ENCODE peak calls at places on chromosomes 7 and 10, in four cellular contexts. U, X, S and I are unnamed samples.

GRCh38 chr7:16399265-16399801 is 22.0 kb downstream of the CRPPA start:
- DNase-seq in U (no peak), X (no peak), S (no peak), I (no peak)

GRCh38 chr10:78520737-78521430 is 487.2 kb downstream of the RPS24 start:
- DNase-seq in U (peak; percentile 16), X (peak; percentile 25), S (no peak), I (no peak)

GRCh38 chr10:49512121-49512809 is 26.7 kb downstream of the ERCC6 start:
- DNase-seq in U (peak; percentile 51), X (peak; percentile 35), S (no peak), I (no peak)

GRCh38 chr10:75469018-75469616 is 37.7 kb downstream of the LRMDA start:
- DNase-seq in U (no peak), X (peak; percentile 90), S (no peak), I (no peak)

GRCh38 chr7:30800785-30801252 is 29.6 kb downstream of the MINDY4 start:
- DNase-seq in U (peak; percentile 68), X (peak; percentile 50), S (peak; percentile 21), I (peak; percentile 47)

GRCh38 chr7:4791101-4791737 is 15.8 kb downstream of the AP5Z1 start:
- DNase-seq in U (no peak), X (no peak), S (no peak), I (no peak)

GRCh38 chr10:94546058-94546595 is 539 bp downstream of the HELLS start:
- DNase-seq in U (peak; percentile 30), X (peak; percentile 27), S (no peak), I (no peak)

GRCh38 chr7:81600608-81601007 is 169.2 kb downstream of the HGF start:
- DNase-seq in U (no peak), X (no peak), S (no peak), I (no peak)

GRCh38 chr10:52566471-52567246 is 205.9 kb downstream of the MBL2 start:
- DNase-seq in U (no peak), X (no peak), S (no peak), I (no peak)

GRCh38 chr10:97608991-97609561 is 19.6 kb downstream of the C10orf62 start:
- DNase-seq in U (no peak), X (no peak), S (no peak), I (no peak)

GRCh38 chr7:14598978-14599377 is 303.6 kb downstream of the DGKB start:
- DNase-seq in U (no peak), X (no peak), S (no peak), I (no peak)

GRCh38 chr10:94363251-94363565 is 469 bp upstream of the NOC3L start:
- DNase-seq in U (no peak), X (no peak), S (no peak), I (no peak)

GRCh38 chr7:74275401-74275881 is 13.8 kb upstream of the CLIP2 start:
- DNase-seq in U (peak; percentile 51), X (peak; percentile 30), S (no peak), I (no peak)

GRCh38 chr10:124674768-124675222 is 69.4 kb downstream of the FAM53B start:
- DNase-seq in U (no peak), X (no peak), S (no peak), I (no peak)

GRCh38 chr7:26291699-26292538 is at the start of gene SNX10:
- DNase-seq in U (peak; percentile 89), X (peak; percentile 79), S (no peak), I (peak; percentile 58)

GRCh38 chr7:157432957-157433576 is 96.3 kb downstream of the DNAJB6 start:
- DNase-seq in U (peak; percentile 57), X (peak; percentile 28), S (no peak), I (no peak)

GRCh38 chr7:157656195-157656769 is 319.5 kb downstream of the DNAJB6 start:
- DNase-seq in U (no peak), X (no peak), S (no peak), I (no peak)

GRCh38 chr10:47253651-47254375 is 46.2 kb upstream of the GDF10 start:
- DNase-seq in U (no peak), X (no peak), S (no peak), I (no peak)

GRCh38 chr7:77157446-77157845 is 35.0 kb downstream of the CCDC146 start:
- DNase-seq in U (no peak), X (peak; percentile 69), S (peak; percentile 54), I (no peak)

GRCh38 chr7:151410405-151411390 is 860 bp upstream of the WDR86 start:
- DNase-seq in U (no peak), X (no peak), S (no peak), I (peak; percentile 23)

GRCh38 chr10:74936577-74937445 is 110.4 kb downstream of the KAT6B start:
- DNase-seq in U (no peak), X (no peak), S (no peak), I (no peak)

GRCh38 chr10:91493313-91493712 is 83.2 kb downstream of the HECTD2 start:
- DNase-seq in U (peak; percentile 3), X (no peak), S (no peak), I (no peak)

GRCh38 chr10:50990568-50991495 is 83.5 kb upstream of the PRKG1 start:
- DNase-seq in U (no peak), X (no peak), S (no peak), I (no peak)

GRCh38 chr10:114458955-114459354 is 54.7 kb upstream of the AFAP1L2 start:
- DNase-seq in U (peak; percentile 27), X (peak; percentile 84), S (no peak), I (peak; percentile 31)

GRCh38 chr7:1853619-1854520 is 183.8 kb downstream of the ELFN1 start:
- DNase-seq in U (peak; percentile 84), X (no peak), S (no peak), I (no peak)

GRCh38 chr7:13988011-13988410 is 1.5 kb downstream of the ETV1 start:
- DNase-seq in U (peak; percentile 56), X (no peak), S (no peak), I (no peak)

GRCh38 chr10:99399664-99400063 is 30.8 kb downstream of the GOT1 start:
- DNase-seq in U (no peak), X (no peak), S (no peak), I (no peak)

GRCh38 chr7:10703981-10704380 is 269.7 kb upstream of the PHF14 start:
- DNase-seq in U (no peak), X (no peak), S (no peak), I (no peak)

GRCh38 chr10:45471531-45472310 is 97.7 kb downstream of the ALOX5 start:
- DNase-seq in U (peak; percentile 24), X (no peak), S (no peak), I (no peak)

GRCh38 chr10:78600121-78600665 is 468.6 kb upstream of the ZMIZ1 start:
- DNase-seq in U (no peak), X (no peak), S (no peak), I (no peak)

GRCh38 chr7:128123291-128124037 is 92.2 kb upstream of the LRRC4 start:
- DNase-seq in U (no peak), X (no peak), S (no peak), I (no peak)

GRCh38 chr10:118504044-118504944 is 91.2 kb downstream of the PRLHR start:
- DNase-seq in U (peak; percentile 65), X (peak; percentile 62), S (no peak), I (no peak)

GRCh38 chr7:69739906-69740545 is 141.8 kb downstream of the AUTS2 start:
- DNase-seq in U (no peak), X (no peak), S (peak; percentile 81), I (no peak)

GRCh38 chr10:91511549-91512330 is 101.6 kb downstream of the HECTD2 start:
- DNase-seq in U (peak; percentile 8), X (no peak), S (no peak), I (no peak)

GRCh38 chr10:118101501-118101900 is 54.8 kb upstream of the RAB11FIP2 start:
- DNase-seq in U (no peak), X (no peak), S (no peak), I (no peak)

DNA sequence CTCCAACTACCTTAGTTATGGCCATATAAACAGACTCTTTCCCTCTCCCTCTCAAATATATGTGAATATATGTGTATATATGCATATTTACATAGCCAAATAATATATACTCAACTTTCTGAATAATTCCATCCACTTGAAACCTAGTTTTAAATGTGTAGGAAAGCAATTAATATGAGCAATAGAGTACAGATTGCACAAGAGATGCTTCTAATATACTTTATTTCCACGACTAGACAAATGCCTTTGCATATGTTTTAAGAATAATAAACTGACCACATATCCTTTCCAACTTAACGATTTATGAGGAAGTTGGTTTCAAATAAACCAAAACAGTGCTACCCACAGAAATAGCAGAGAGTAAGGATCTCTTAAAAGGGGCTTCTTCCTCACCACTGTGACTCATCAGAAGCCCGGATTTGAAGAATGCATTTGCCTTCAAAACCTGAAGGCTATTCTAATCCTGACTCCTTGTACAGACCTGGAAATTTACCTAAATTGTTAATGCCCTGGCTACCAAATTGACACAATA is 266.3 kb downstream of the AHR start:
- DNase-seq in U (no peak), X (peak; percentile 35), S (no peak), I (no peak)
- TF ChIP-seq SPI1 in U (no peak), X (peak; percentile 57), S (no peak), I (no peak)

DNA sequence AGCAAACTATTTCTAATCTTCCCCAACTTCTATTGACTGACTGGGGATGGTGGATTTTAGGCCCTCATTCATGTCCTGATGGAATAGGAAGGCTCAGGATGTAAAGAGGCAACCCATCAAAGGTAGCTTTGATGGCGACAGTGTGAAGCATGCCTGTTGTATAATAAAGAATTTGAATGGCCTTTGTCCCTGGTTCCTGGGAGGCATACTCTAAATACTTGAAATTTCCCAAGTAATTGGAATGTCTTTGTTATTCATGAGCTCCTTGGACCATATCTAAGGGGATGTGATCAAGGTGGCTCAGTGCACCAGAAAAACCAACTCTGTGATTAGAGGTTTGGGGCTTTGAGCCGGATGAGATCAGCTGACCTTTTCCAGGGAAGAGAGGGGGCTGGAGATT is 264.5 kb upstream of the NEBL start:
- DNase-seq in U (no peak), X (no peak), S (no peak), I (no peak)
- TF ChIP-seq SPI1 in U (no peak), X (no peak), S (no peak), I (no peak)

DNA sequence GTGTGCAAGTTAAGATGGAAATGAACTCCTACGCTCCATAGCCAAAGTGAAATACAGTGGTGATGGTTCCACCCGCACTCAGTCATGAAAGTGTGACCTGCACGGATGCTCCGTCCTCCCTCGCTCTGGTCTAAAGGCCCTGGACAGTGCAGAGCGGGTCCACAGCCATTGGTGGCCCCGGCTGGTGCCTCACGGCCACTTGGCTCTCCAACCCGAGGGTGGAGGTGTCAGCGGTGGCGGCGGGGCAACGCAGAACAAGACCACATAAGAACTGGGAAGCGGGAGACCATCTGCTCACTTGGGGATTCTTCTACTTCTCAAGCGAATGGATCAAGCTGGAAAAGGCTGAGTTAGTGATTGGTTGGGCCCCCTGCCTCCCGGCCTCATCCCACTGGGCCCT is 60.7 kb downstream of the NKX6-2 start:
- DNase-seq in U (no peak), X (no peak), S (no peak), I (no peak)
- TF ChIP-seq SPI1 in U (no peak), X (no peak), S (no peak), I (no peak)

DNA sequence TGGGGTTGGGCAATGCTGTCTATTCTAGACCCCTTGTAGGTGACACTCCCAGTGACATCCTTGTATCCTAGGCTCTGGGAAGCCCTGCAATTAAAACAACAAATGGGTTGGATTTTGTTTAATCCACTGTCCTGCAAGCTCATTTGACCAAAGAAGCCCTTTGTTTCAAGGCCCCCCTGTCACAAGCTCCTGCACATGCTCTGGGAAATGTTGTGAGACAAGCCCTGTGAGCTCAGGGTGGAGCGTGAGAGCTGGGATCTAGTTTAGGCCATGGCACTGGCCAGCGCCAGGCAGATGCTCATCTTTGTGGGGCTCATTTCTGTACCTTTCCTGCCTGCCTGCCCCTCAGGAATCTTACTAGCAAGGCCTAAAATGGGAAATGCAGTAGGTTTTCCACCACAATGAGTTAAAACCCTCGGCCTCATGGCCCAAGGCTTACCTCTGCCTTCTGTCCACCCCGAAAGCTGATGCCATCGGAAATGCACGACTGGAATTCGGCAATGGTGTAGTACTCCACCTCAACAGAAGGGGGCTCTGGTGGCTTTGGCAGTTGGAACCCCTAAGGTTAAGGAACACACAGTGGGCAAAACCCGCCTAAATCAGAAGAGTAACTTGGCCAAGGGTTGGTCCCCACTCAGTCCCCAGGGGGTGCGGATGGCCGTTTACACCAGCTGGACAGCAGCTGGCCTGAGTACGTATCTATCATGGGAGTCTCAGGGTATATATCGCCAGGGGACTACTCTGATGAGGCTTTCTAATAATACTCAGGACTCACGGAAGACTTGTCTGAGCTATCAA is 112.1 kb downstream of the NEURL1 start:
- DNase-seq in U (peak; percentile 52), X (peak; percentile 45), S (no peak), I (peak; percentile 62)
- TF ChIP-seq SPI1 in U (no peak), X (no peak), S (no peak), I (no peak)